ENCODE peak calls at places on chromosomes 4 and X, in four cellular contexts. B is breast epithelium, C is transverse colon, Y is endothelial cell of umbilical vein. K is an unnamed sample. For H3K9me3 and H3K4me1, the result is how much of the 10 kb centered on the place peaks cover.

GRCh38 chrX:13357925-13358324 is 38.1 kb upstream of the ATXN3L start:
- DNase-seq in B (peak), Y (peak), C (no peak), K (no peak)

GRCh38 chrX:53156207-53156596 is 62.3 kb downstream of the KANTR start:
- DNase-seq in Y (no peak), B (no peak), C (no peak), K (no peak)

GRCh38 chr4:110197421-110198398 is 705 bp downstream of the ELOVL6 start:
- DNase-seq in Y (peak), B (no peak), C (peak), K (peak)

GRCh38 chrX:40090961-40091360 is 6.8 kb downstream of the BCOR start:
- DNase-seq in B (no peak), C (no peak), Y (no peak), K (no peak)

GRCh38 chrX:139720136-139720535 is 12.2 kb upstream of the MCF2 start:
- DNase-seq in B (no peak), Y (peak), C (no peak), K (no peak)

GRCh38 chr4:152983221-152983620 is 47.1 kb downstream of the FHDC1 start:
- DNase-seq in Y (no peak), B (no peak), C (no peak), K (no peak)

GRCh38 chrX:100376581-100376980 is 33.5 kb downstream of the PCDH19 start:
- DNase-seq in B (no peak), Y (no peak), C (no peak), K (no peak)

GRCh38 chr4:65599335-65599734 is 71.0 kb downstream of the EPHA5 start:
- DNase-seq in Y (no peak), B (no peak), C (no peak), K (no peak)

GRCh38 chr4:32010221-32010620 is 1290.1 kb downstream of the PCDH7 start:
- DNase-seq in Y (no peak), C (no peak), B (no peak), K (no peak)

GRCh38 chr4:141501395-141501794 is 135.0 kb upstream of the IL15 start:
- DNase-seq in B (no peak), Y (no peak), C (no peak), K (no peak)

GRCh38 chr4:139509727-139510410 is 46.1 kb downstream of the SETD7 start:
- DNase-seq in C (no peak), B (no peak), Y (peak), K (no peak)

GRCh38 chrX:66728818-66729271 is 90.0 kb upstream of the EDA2R start:
- DNase-seq in C (peak), Y (peak), B (peak), K (peak)

GRCh38 chrX:150504399-150505186 is 63.8 kb upstream of the MTM1 start:
- DNase-seq in C (no peak), Y (peak), B (no peak), K (no peak)

GRCh38 chr4:182885738-182886077 is 31.5 kb downstream of the DCTD start:
- DNase-seq in Y (no peak), B (no peak), C (no peak), K (no peak)

GRCh38 chr4:170047774-170048354 is 21.7 kb upstream of the MFAP3L start:
- DNase-seq in C (peak), Y (peak), B (peak), K (peak)

GRCh38 chr4:99087887-99088484 is 602 bp downstream of the ADH5 start:
- DNase-seq in B (peak), C (peak), Y (peak), K (peak)

GRCh38 chr4:53900275-53900649 is 164.1 kb downstream of the CHIC2 start:
- DNase-seq in B (no peak), C (no peak), Y (no peak), K (no peak)

GRCh38 chr4:7224001-7224400 is 31.7 kb downstream of the SORCS2 start:
- DNase-seq in Y (no peak), B (no peak), C (no peak), K (no peak)

GRCh38 chrX:16469870-16470269 is 180.1 kb upstream of the S100G start:
- DNase-seq in C (no peak), B (no peak), Y (no peak), K (no peak)

GRCh38 chr4:138863160-138863559 is 152.4 kb upstream of the NOCT start:
- DNase-seq in Y (no peak), C (no peak), B (no peak), K (no peak)

GRCh38 chr4:160450861-160451260 is 1348.0 kb downstream of the RAPGEF2 start:
- DNase-seq in B (no peak), Y (no peak), C (no peak), K (no peak)
- H3K9me3 ChIP-seq in B (under half), Y (under half), C (under half), K (under half)

DNA sequence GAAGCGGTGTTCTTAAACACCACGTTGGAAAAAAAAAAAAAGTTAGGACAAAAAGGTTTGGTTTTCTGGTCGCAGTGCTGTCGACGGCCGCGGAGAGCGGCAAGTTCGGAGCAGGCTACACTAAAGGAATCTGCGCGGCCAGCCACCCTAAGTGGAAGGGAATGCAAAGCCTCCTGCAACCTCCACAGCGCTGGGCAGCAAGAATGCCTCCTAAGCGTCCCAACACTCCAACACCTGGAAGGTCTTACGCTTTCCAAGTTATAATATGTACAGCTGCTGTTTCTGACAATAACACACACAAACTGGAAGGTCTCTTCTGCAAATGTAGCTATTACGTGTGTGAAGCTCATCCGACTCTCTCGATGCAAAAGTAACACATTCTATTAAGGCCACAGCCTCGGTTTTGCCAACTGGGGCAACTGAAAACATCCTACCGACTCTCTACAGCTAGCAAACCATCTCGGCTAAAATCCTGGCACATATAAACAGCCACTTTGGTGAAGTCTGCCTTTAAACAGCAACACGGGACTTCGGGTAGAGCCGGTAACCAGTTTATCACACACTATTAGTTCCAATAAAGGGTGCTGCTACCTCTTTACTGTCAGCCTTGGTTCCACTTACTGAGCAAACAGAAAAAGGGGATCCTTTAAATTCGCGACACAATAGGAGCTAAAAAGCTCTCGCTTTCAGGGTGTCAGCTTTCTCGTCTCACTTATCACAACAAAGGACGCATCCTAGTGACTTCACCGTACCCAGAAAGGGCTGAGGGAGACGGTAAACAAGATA is 900 bp downstream of the SMIM14 start:
- DNase-seq in C (peak), B (peak), Y (peak), K (peak)
- TF ChIP-seq POLR2A in C (no peak), B (peak), Y (no peak), K (no peak)

GRCh38 chr4:87032884-87033533 is 98.2 kb downstream of the AFF1 start:
- DNase-seq in B (no peak), Y (peak), C (no peak), K (no peak)
- H3K4me1 ChIP-seq in B (under half), Y (half or more), C (half or more), K (half or more)

GRCh38 chr4:122669911-122670738 is 49.3 kb upstream of the IL21 start:
- DNase-seq in C (no peak), Y (no peak), B (no peak), K (no peak)
- H3K9me3 ChIP-seq in C (under half), Y (under half), B (under half), K (under half)